ENCODE peak calls at places on chromosomes 11 and 22, in five cellular contexts. P is choroid plexus epithelial cell, Y is cardiac fibroblast, I is NCI-H1436, S is DMS153. L is an unnamed sample.

GRCh38 chr11:35836185-35836584 is 107.7 kb upstream of the LDLRAD3 start:
- DNase-seq in P (no peak), I (no peak), Y (no peak), S (no peak), L (no peak)

GRCh38 chr11:69642549-69642912 is 1.6 kb downstream of the CCND1 start:
- DNase-seq in I (no peak), S (no peak), Y (no peak), P (no peak), L (peak; percentile 21)

GRCh38 chr11:61540528-61540927 is 32.0 kb downstream of the LRRC10B start:
- DNase-seq in I (no peak), S (no peak), P (no peak), Y (no peak), L (no peak)

GRCh38 chr11:134170177-134170908 is 53.4 kb downstream of the NCAPD3 start:
- DNase-seq in P (peak; percentile 9), Y (no peak), I (no peak), S (no peak), L (no peak)

GRCh38 chr22:44894782-44895181 is 115.0 kb downstream of the PHF21B start:
- DNase-seq in S (no peak), P (no peak), Y (no peak), I (no peak), L (no peak)

GRCh38 chr11:67610302-67610868 is 3.6 kb downstream of the NDUFV1 start:
- DNase-seq in I (no peak), S (no peak), Y (no peak), P (no peak), L (no peak)

GRCh38 chr11:106670069-106670468 is 348.2 kb downstream of the GUCY1A2 start:
- DNase-seq in P (no peak), Y (no peak), I (no peak), S (no peak), L (no peak)

GRCh38 chr11:69915501-69916250 is 96.5 kb upstream of the FGF3 start:
- DNase-seq in Y (peak; percentile 75), P (peak; percentile 70), I (peak; percentile 69), S (peak; percentile 57), L (peak; percentile 70)

GRCh38 chr11:73757598-73757997 is 3.3 kb downstream of the RAB6A start:
- DNase-seq in I (no peak), S (no peak), P (no peak), Y (no peak), L (peak; percentile 82)

GRCh38 chr11:120128392-120129172 is 9.3 kb downstream of the TRIM29 start:
- DNase-seq in P (no peak), S (peak; percentile 39), I (no peak), Y (peak; percentile 28), L (peak; percentile 91)

GRCh38 chr22:41922336-41922735 is 4.3 kb downstream of the TNFRSF13C start:
- DNase-seq in S (no peak), P (no peak), Y (no peak), I (no peak), L (no peak)

GRCh38 chr11:47185305-47186075 is 744 bp downstream of the PACSIN3 start:
- DNase-seq in S (no peak), Y (peak; percentile 43), I (no peak), P (no peak), L (peak; percentile 72)

GRCh38 chr11:255816-256215 is 19.0 kb downstream of the PSMD13 start:
- DNase-seq in S (no peak), Y (no peak), P (no peak), I (no peak), L (no peak)

GRCh38 chr11:16945671-16946469 is 68.3 kb downstream of the PLEKHA7 start:
- DNase-seq in P (peak; percentile 81), S (peak; percentile 59), Y (peak; percentile 67), I (peak; percentile 65), L (peak; percentile 76)

GRCh38 chr11:64123102-64123434 is 42.8 kb downstream of the MACROD1 start:
- DNase-seq in I (peak; percentile 35), P (no peak), S (peak; percentile 55), Y (no peak), L (no peak)

GRCh38 chr11:27290261-27290660 is 72.8 kb downstream of the CCDC34 start:
- DNase-seq in Y (no peak), P (peak; percentile 30), I (no peak), S (no peak), L (no peak)

GRCh38 chr11:12264361-12264760 is 113.0 kb upstream of the PARVA start:
- DNase-seq in P (no peak), I (no peak), S (no peak), Y (no peak), L (no peak)

L was measured in MCF 10A.